ENCODE peak calls at places on chromosomes 12 and 14, in seven cellular contexts. S is A549; H is GM23338; G is fibroblast of lung; U is mammary epithelial cell; C is CD8-positive, alpha-beta T cell; X is heart right ventricle. K is an unnamed sample. For H3K4me1, the result is how much of the 10 kb centered on the place peaks cover.

GRCh38 chr14:104931771-104932675 is 7.3 kb downstream of the PLD4 start:
- DNase-seq in S (no peak), H (peak), G (no peak), U (no peak), C (no peak), X (no peak), K (peak)

GRCh38 chr12:42786400-42786799 is 196.9 kb upstream of the PRICKLE1 start:
- DNase-seq in S (no peak), H (no peak), G (no peak), U (no peak), C (no peak), X (no peak), K (no peak)

GRCh38 chr14:103155013-103155412 is 31.8 kb downstream of the TNFAIP2 start:
- DNase-seq in S (peak), H (no peak), G (peak), U (peak), C (no peak), X (peak), K (no peak)

GRCh38 chr14:64702493-64703392 is 1.5 kb upstream of the PLEKHG3 start:
- DNase-seq in S (no peak), H (peak), G (no peak), U (peak), C (no peak), X (peak), K (peak)

GRCh38 chr14:24634158-24634557 is at the start of gene GZMB:
- DNase-seq in S (no peak), H (no peak), G (no peak), U (peak), C (peak), X (no peak), K (no peak)

GRCh38 chr12:27554421-27555186 is 30.6 kb downstream of the PPFIBP1 start:
- DNase-seq in S (peak), H (no peak), G (peak), U (no peak), C (no peak), X (peak), K (no peak)

GRCh38 chr12:39935275-39935674 is 170.6 kb downstream of the SLC2A13 start:
- DNase-seq in S (no peak), H (no peak), G (peak), U (peak), C (no peak), X (no peak), K (no peak)

GRCh38 chr12:104458645-104459555 is 2.2 kb downstream of the CHST11 start:
- DNase-seq in S (no peak), H (peak), G (no peak), U (peak), C (no peak), X (peak), K (no peak)

GRCh38 chr14:99333841-99334240 is 61.8 kb upstream of the BCL11B start:
- DNase-seq in S (no peak), H (no peak), G (no peak), U (no peak), C (no peak), X (peak), K (peak)

GRCh38 chr14:29821665-29822429 is 105.8 kb downstream of the PRKD1 start:
- DNase-seq in S (no peak), H (no peak), G (no peak), U (no peak), C (no peak), X (no peak), K (no peak)

GRCh38 chr14:20476795-20477194 is 7.6 kb downstream of the PNP start:
- DNase-seq in S (no peak), H (no peak), G (no peak), U (no peak), C (no peak), X (no peak), K (no peak)
- H3K27ac ChIP-seq in S (no peak), H (no peak), G (no peak), U (no peak), C (peak), X (no peak), K (no peak)

DNA sequence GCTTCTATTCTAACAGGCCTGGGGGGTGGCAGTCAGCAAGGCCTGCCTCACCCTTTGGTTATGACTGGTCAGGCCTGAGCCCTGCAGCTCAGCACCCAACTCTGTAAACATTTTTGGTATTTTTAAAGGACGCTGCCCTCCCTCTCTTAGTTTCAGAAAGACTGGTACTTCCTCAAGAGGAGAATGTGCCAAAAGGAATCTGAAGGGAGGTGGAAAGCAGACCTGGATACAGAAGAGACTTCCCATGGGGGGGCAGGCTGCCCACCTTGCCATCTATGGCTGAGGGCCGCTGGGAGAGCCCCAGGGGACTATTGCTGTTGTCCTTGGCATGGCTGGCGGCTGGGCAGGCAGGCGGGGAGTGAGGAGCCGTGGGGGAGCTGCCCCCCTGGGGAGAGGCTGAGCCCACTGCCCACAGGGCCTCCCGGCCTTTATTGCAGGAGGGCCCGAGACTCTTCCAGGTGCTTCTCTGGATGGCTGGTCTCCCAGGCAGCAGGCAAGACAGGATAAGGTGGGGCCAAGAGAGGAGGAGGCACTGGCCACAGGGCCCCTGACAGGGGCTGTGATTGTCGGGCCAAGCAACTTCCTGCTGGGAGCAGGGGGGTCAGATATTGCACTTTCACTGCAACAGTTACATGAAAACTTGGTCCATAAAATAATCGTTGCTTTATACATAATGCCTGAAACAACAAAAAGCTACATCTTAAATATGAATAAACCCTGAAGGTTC is 3.5 kb downstream of the ARL6IP4 start:
- DNase-seq in S (no peak), H (no peak), G (peak), U (no peak), C (no peak), X (no peak), K (no peak)
- H3K4me1 ChIP-seq in S (under half), H (under half), G (under half), U (under half), C (under half), X (half or more), K (under half)

GRCh38 chr12:117361312-117361670 is at the start of gene NOS1:
- DNase-seq in S (no peak), H (peak), G (no peak), U (no peak), C (no peak), X (no peak), K (no peak)
- H3K27ac ChIP-seq in S (peak), H (no peak), G (no peak), U (no peak), C (no peak), X (no peak), K (no peak)

GRCh38 chr12:6375269-6376078 is at the start of gene SCNN1A:
- DNase-seq in S (no peak), H (peak), G (no peak), U (peak), C (no peak), X (no peak), K (no peak)
- H3K4me1 ChIP-seq in S (half or more), H (half or more), G (under half), U (under half), C (under half), X (under half), K (under half)

DNA sequence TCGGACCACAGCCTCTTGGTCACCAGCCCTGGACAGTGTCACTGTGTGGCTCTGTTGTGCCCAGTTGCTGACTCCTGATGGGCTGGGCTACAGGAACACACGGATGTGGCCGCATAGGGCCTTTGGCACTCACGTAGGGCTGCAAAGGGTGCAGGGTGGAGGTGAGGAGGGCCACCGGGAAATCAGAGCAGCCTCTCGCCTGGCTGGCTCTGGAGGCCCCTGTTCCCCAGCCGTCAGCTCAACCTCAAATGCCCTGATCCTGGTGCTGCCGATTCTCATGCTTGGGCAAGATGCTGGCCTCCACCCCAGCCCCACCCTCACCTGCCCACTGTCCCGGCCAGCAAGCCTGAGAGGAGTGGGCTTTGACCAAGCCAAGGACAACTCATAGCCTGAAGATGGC is 59.0 kb downstream of the SLC6A12 start:
- DNase-seq in S (no peak), H (no peak), G (no peak), U (no peak), C (no peak), X (no peak), K (no peak)
- H3K27ac ChIP-seq in S (no peak), H (no peak), G (no peak), U (no peak), C (no peak), X (no peak), K (no peak)

K was measured in RWPE2.